ENCODE peak calls at places on chromosomes 12 and 14, in six cellular contexts. V is mesendoderm, W is cardiac muscle cell, P is PC-3, F is lung, J is adrenal gland. Y is an unnamed sample. For H3K36me3 and H3K4me1, the result is how much of the 10 kb centered on the place peaks cover.

GRCh38 chr14:60134702-60135101 is 30.5 kb downstream of the DHRS7 start:
- DNase-seq in W (no peak), F (no peak), P (no peak), J (no peak), V (no peak), Y (no peak)

GRCh38 chr12:48077111-48077510 is 28.8 kb downstream of the SENP1 start:
- DNase-seq in V (no peak), P (no peak), J (no peak), W (no peak), F (no peak), Y (no peak)

GRCh38 chr12:1890119-1890703 is 28.2 kb downstream of the CACNA2D4 start:
- DNase-seq in V (no peak), F (no peak), J (no peak), W (no peak), P (no peak), Y (no peak)

GRCh38 chr14:91755560-91755959 is 23.7 kb upstream of the CATSPERB start:
- DNase-seq in W (no peak), V (no peak), F (no peak), P (peak), J (no peak), Y (no peak)

GRCh38 chr14:52825085-52825484 is 33.7 kb upstream of the GNPNAT1 start:
- DNase-seq in P (no peak), J (no peak), W (no peak), V (no peak), F (no peak), Y (no peak)

GRCh38 chr12:108307006-108307405 is 32.1 kb downstream of the CMKLR1 start:
- DNase-seq in P (no peak), J (no peak), W (no peak), V (no peak), F (no peak), Y (peak)

GRCh38 chr12:2329811-2330210 is 277.0 kb downstream of the CACNA1C start:
- DNase-seq in P (no peak), F (no peak), V (no peak), J (no peak), W (no peak), Y (peak)

GRCh38 chr14:61258985-61259384 is 22.2 kb downstream of the TMEM30B start:
- DNase-seq in F (no peak), P (peak), J (no peak), W (no peak), V (no peak), Y (no peak)

GRCh38 chr14:94769413-94770250 is at the start of gene GSC:
- DNase-seq in W (peak), P (peak), J (no peak), V (peak), F (no peak), Y (peak)

GRCh38 chr12:12896261-12896660 is 4.9 kb downstream of the GPRC5A start:
- DNase-seq in P (peak), W (no peak), V (no peak), F (no peak), J (no peak), Y (no peak)

GRCh38 chr12:12890815-12891645 is at the start of gene GPRC5A:
- DNase-seq in V (peak), J (peak), F (peak), W (peak), P (peak), Y (peak)

GRCh38 chr12:12891646-12892355 is 439 bp downstream of the GPRC5A start:
- DNase-seq in J (no peak), W (no peak), P (no peak), V (no peak), F (no peak), Y (no peak)

GRCh38 chr12:12892670-12893290 is 1.4 kb downstream of the GPRC5A start:
- DNase-seq in P (peak), F (peak), V (peak), J (no peak), W (no peak), Y (no peak)

GRCh38 chr12:12893438-12893837 is 2.1 kb downstream of the GPRC5A start:
- DNase-seq in V (no peak), P (no peak), J (no peak), W (no peak), F (no peak), Y (no peak)
- H3K4me3 ChIP-seq in V (no peak), P (peak), J (no peak), W (no peak), F (no peak), Y (no peak)

GRCh38 chr14:75022655-75023054 is 19.9 kb downstream of the EIF2B2 start:
- DNase-seq in F (no peak), J (no peak), V (peak), W (peak), P (peak), Y (peak)
- H3K36me3 ChIP-seq in F (under half), J (under half), V (under half), W (under half), P (under half), Y (under half)

GRCh38 chr12:96220902-96221301 is 26.7 kb downstream of the ELK3 start:
- DNase-seq in F (no peak), J (no peak), P (no peak), W (peak), V (no peak), Y (no peak)
- H3K4me1 ChIP-seq in F (under half), J (under half), P (under half), W (under half), V (under half), Y (under half)

GRCh38 chr14:75431827-75432226 is 4.0 kb downstream of the JDP2 start:
- DNase-seq in P (no peak), W (no peak), J (no peak), F (no peak), V (no peak), Y (no peak)

GRCh38 chr14:75431011-75431410 is 3.2 kb downstream of the JDP2 start:
- DNase-seq in J (no peak), V (no peak), P (no peak), F (no peak), W (no peak), Y (no peak)

GRCh38 chr14:75429562-75429961 is 1.7 kb downstream of the JDP2 start:
- DNase-seq in W (no peak), P (no peak), F (no peak), J (no peak), V (peak), Y (no peak)

GRCh38 chr14:75430106-75430505 is 2.3 kb downstream of the JDP2 start:
- DNase-seq in J (no peak), V (no peak), F (peak), W (no peak), P (no peak), Y (no peak)

DNA sequence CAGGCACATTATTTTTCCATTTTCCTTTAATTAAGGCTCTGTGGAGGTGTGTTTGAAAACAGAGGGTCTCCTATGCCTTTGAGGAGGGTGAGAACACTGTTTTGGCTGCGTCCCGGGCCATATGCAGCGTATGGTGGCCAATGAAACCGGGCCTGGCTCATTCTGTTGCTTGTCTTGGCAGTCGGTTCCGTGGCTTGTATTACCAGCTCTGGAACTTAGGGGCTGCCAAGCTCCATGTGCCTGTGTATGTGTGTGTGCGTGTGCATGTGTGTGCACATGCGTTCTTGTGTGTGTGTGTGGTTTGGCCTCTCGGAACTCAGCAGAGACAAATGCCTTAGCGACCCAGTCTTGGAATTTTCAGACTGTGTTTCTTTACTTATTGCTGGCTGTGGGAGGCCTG is 2.7 kb downstream of the JDP2 start:
- DNase-seq in V (no peak), P (no peak), W (no peak), F (no peak), J (no peak), Y (no peak)
- H3K4me3 ChIP-seq in V (no peak), P (no peak), W (no peak), F (no peak), J (no peak), Y (no peak)

GRCh38 chr12:111747333-111747732 is 19.4 kb upstream of the ALDH2 start:
- DNase-seq in J (no peak), P (no peak), W (no peak), F (no peak), V (no peak), Y (no peak)
- H3K36me3 ChIP-seq in J (under half), P (under half), W (under half), F (under half), V (under half), Y (under half)

Y was measured in SJCRH30.